ENCODE peak calls at places on chromosomes 4 and X, in seven cellular contexts. C is H1, M is GM12892, K is SK-N-SH, V is K562, H is HepG2, X is GM12878. O is an unnamed sample.
A peak's percentile ranks its signal among the peaks of the same experiment; 100 is the strongest.

GRCh38 chr4:73729534-73730165 is 10.7 kb upstream of the CXCL8 start:
- DNase-seq in C (no peak), M (no peak), K (peak; percentile 28), V (peak; percentile 57), H (peak; percentile 47), X (no peak), O (no peak)

GRCh38 chrX:38435130-38435529 is 82.7 kb downstream of the OTC start:
- DNase-seq in C (no peak), M (no peak), K (no peak), V (no peak), H (no peak), X (no peak), O (no peak)

GRCh38 chr4:184463856-184464255 is 10.5 kb downstream of the IRF2 start:
- DNase-seq in C (no peak), M (no peak), K (no peak), V (no peak), H (no peak), X (no peak), O (no peak)

GRCh38 chrX:72620550-72621145 is 48.0 kb upstream of the HDAC8 start:
- DNase-seq in C (no peak), M (no peak), K (no peak), V (peak; percentile 31), H (peak; percentile 2), X (no peak), O (no peak)

GRCh38 chr4:47538516-47538915 is 53.4 kb downstream of the ATP10D start:
- DNase-seq in C (no peak), M (no peak), K (no peak), V (no peak), H (no peak), X (no peak), O (no peak)

GRCh38 chr4:108031427-108032083 is 41.9 kb downstream of the HADH start:
- DNase-seq in C (no peak), M (no peak), K (no peak), V (no peak), H (no peak), X (no peak), O (no peak)

GRCh38 chrX:38045697-38046096 is 39.3 kb downstream of the SYTL5 start:
- DNase-seq in C (no peak), M (no peak), K (no peak), V (no peak), H (no peak), X (no peak), O (no peak)

GRCh38 chr4:25401066-25401465 is 24.0 kb downstream of the ANAPC4 start:
- DNase-seq in C (no peak), M (no peak), K (no peak), V (no peak), H (no peak), X (no peak), O (no peak)

GRCh38 chrX:70171636-70172035 is 5.6 kb upstream of the DGAT2L6 start:
- DNase-seq in C (no peak), M (no peak), K (no peak), V (no peak), H (no peak), X (no peak), O (no peak)

GRCh38 chrX:97806238-97806637 is 922.5 kb downstream of the RPA4 start:
- DNase-seq in C (no peak), M (no peak), K (no peak), V (no peak), H (no peak), X (no peak), O (no peak)
- TF ChIP-seq TAF1 in C (no peak), M (no peak), K (no peak), V (no peak), H (no peak), X (no peak), O (no peak)

GRCh38 chrX:132467029-132467428 is 21.8 kb downstream of the MBNL3 start:
- DNase-seq in C (no peak), M (no peak), K (no peak), V (no peak), H (no peak), X (no peak), O (no peak)
- TF ChIP-seq POLR2AphosphoS5 in C (no peak), M (no peak), K (no peak), V (no peak), H (no peak), X (no peak), O (no peak)

GRCh38 chrX:51894697-51895336 is 1.4 kb downstream of the MAGED1 start:
- DNase-seq in C (peak; percentile 44), M (no peak), K (peak; percentile 46), V (no peak), H (no peak), X (no peak), O (peak; percentile 27)
- TF ChIP-seq TAF1 in C (no peak), M (no peak), K (no peak), V (no peak), H (no peak), X (peak; percentile 29), O (no peak)

GRCh38 chrX:154776753-154777152 is 14.1 kb downstream of the DKC1 start:
- DNase-seq in C (no peak), M (no peak), K (no peak), V (no peak), H (no peak), X (no peak), O (no peak)

GRCh38 chrX:154775611-154776349 is 13.1 kb downstream of the DKC1 start:
- DNase-seq in C (no peak), M (no peak), K (no peak), V (no peak), H (no peak), X (no peak), O (no peak)

GRCh38 chrX:154779261-154779660 is 16.6 kb downstream of the DKC1 start:
- DNase-seq in C (no peak), M (no peak), K (no peak), V (no peak), H (no peak), X (no peak), O (no peak)

DNA sequence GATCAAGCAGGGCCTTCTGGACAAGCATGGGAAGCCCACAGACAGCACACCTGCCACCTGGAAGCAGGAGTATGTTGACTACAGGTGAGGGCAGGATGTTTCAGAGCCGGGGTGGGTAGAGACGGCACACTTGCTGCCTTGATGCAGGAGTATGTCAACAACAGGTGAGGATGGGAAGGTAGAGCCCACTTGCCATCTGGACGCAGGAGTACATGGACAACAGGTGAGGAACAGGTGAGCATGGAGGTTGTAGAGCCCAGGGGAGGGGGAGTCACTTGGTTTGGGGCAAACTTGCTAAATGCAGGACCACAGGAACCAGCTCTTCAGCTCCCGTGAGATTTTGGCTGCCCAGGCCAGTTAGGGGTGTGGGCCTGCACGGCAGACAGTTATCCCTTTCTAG is 12.0 kb downstream of the DKC1 start:
- DNase-seq in C (no peak), M (no peak), K (no peak), V (no peak), H (no peak), X (no peak), O (no peak)
- TF ChIP-seq POLR2AphosphoS5 in C (peak; percentile 35), M (no peak), K (no peak), V (no peak), H (no peak), X (no peak), O (no peak)

DNA sequence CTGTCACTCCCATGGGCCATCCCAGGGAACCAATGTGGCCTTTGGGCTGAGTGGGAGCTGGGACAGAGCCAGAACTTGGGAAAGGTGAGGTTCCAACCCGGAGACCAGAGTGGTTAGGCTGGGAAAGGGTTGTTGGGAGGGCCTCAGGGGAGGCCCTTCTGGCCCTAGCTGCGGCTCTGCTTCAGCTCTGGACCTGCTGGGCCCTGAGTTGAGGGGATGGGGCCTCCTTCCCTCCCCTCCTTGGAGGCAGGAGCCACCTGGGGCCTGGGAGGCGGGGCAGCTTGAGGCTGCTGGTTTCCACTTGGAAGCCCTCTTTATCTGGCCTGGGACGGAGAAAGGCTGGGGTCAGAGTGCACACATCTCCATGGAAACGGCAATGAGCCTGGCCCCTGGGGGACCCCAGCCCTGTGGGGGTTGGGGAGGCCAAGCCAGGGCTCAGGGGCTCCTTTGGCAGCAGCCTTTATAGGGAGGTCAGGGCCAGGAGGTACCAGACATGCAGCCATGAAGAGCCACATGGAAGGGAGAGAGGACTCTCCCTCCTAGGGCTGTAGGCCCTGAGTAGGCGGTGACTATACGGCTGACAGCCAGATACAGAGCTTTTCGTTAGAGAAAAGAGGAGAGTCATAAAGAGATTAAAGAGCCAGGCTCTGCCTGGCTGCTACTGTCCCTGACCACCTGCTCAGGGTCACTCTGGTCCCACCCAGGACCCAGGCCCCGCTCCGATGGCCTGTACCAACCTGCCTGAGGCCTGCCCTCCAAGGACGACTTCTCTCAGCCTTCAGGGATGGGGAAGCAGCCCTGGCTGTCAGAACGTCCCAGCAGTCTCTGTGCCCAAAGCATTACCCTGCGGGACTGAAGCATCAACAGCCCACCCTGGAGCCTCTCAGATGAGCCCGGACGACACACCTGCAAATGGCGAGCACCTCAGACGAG is 6.9 kb upstream of the NSD2 start:
- DNase-seq in C (no peak), M (no peak), K (no peak), V (no peak), H (no peak), X (no peak), O (no peak)
- TF ChIP-seq TAF1 in C (no peak), M (no peak), K (no peak), V (no peak), H (no peak), X (no peak), O (no peak)

GRCh38 chr4:11954093-11954492 is 525.4 kb upstream of the HS3ST1 start:
- DNase-seq in C (no peak), M (no peak), K (no peak), V (no peak), H (no peak), X (no peak), O (no peak)

GRCh38 chr4:11949355-11949754 is 520.7 kb upstream of the HS3ST1 start:
- DNase-seq in C (no peak), M (no peak), K (no peak), V (no peak), H (no peak), X (no peak), O (no peak)
- TF ChIP-seq POLR2AphosphoS5 in C (no peak), M (no peak), K (no peak), V (no peak), H (no peak), X (no peak), O (no peak)

GRCh38 chr4:118173956-118174355 is 139.7 kb downstream of the NDST3 start:
- DNase-seq in C (no peak), M (no peak), K (no peak), V (no peak), H (no peak), X (no peak), O (no peak)

GRCh38 chr4:118175506-118175905 is 141.2 kb downstream of the NDST3 start:
- DNase-seq in C (no peak), M (no peak), K (no peak), V (no peak), H (no peak), X (no peak), O (no peak)

GRCh38 chr4:118173126-118173525 is 138.8 kb downstream of the NDST3 start:
- DNase-seq in C (no peak), M (no peak), K (no peak), V (no peak), H (no peak), X (no peak), O (no peak)

GRCh38 chr4:118167306-118167705 is 133.0 kb downstream of the NDST3 start:
- DNase-seq in C (no peak), M (no peak), K (no peak), V (no peak), H (no peak), X (no peak), O (no peak)

GRCh38 chr4:118171381-118171780 is 137.1 kb downstream of the NDST3 start:
- DNase-seq in C (no peak), M (no peak), K (no peak), V (no peak), H (no peak), X (no peak), O (no peak)
- TF ChIP-seq TAF1 in C (no peak), M (no peak), K (no peak), V (no peak), H (no peak), X (no peak), O (no peak)

GRCh38 chr4:122898370-122899150 is 23.8 kb downstream of the NUDT6 start:
- DNase-seq in C (no peak), M (no peak), K (no peak), V (no peak), H (no peak), X (no peak), O (no peak)
- TF ChIP-seq POLR2AphosphoS5 in C (peak; percentile 44), M (no peak), K (peak; percentile 69), V (no peak), H (no peak), X (no peak), O (no peak)

O was measured in GM12891.